ENCODE peak calls at places on chromosomes 4 and X, in ten cellular contexts. B is BJ, O is psoas muscle, I is ascending aorta, J is DMS153, D is left lung, V is neural progenitor cell, Q is NCI-H187 treated with DMSO at 0.1 percent for 48 hours, Z is kidney tubule cell, M is EL. R is an unnamed sample.
A peak's percentile ranks its signal among the peaks of the same experiment; 100 is the strongest.

GRCh38 chr4:99655315-99656081 is 2.1 kb downstream of the C4orf54 start:
- DNase-seq in B (peak; percentile 31), O (peak; percentile 83), I (peak; percentile 75), J (peak; percentile 15), D (peak; percentile 36), V (no peak), Q (no peak), Z (peak; percentile 61), M (peak; percentile 85), R (no peak)

GRCh38 chr4:152485726-152486276 is 50.1 kb downstream of the FBXW7 start:
- DNase-seq in B (peak; percentile 13), O (no peak), I (no peak), J (peak; percentile 57), D (no peak), V (no peak), Q (no peak), Z (peak; percentile 95), M (peak; percentile 79), R (no peak)

GRCh38 chr4:70778888-70779422 is 57.2 kb downstream of the RUFY3 start:
- DNase-seq in B (peak; percentile 8), O (no peak), I (no peak), J (peak; percentile 57), D (peak; percentile 46), V (no peak), Q (no peak), Z (no peak), M (no peak), R (no peak)

GRCh38 chrX:100410083-100410590 is at the start of gene PCDH19:
- DNase-seq in B (no peak), O (peak; percentile 70), I (no peak), J (no peak), D (peak; percentile 52), V (peak; percentile 89), Q (no peak), Z (peak; percentile 67), M (peak; percentile 14), R (peak; percentile 41)

GRCh38 chrX:25012793-25013592 is 2.8 kb downstream of the ARX start:
- DNase-seq in B (no peak), O (peak; percentile 74), I (no peak), J (no peak), D (no peak), V (peak; percentile 63), Q (no peak), Z (peak; percentile 16), M (no peak), R (no peak)

GRCh38 chr4:3193531-3194203 is 55.3 kb upstream of the MSANTD1 start:
- DNase-seq in B (no peak), O (no peak), I (no peak), J (no peak), D (no peak), V (no peak), Q (no peak), Z (peak; percentile 8), M (no peak), R (no peak)

GRCh38 chrX:128975716-128976115 is 547.6 kb downstream of the SMARCA1 start:
- DNase-seq in B (no peak), O (no peak), I (no peak), J (peak; percentile 52), D (no peak), V (peak; percentile 68), Q (no peak), Z (peak; percentile 46), M (no peak), R (no peak)

GRCh38 chr4:181854142-181854541 is 389.1 kb upstream of the TENM3 start:
- DNase-seq in B (no peak), O (no peak), I (no peak), J (no peak), D (no peak), V (no peak), Q (no peak), Z (peak; percentile 9), M (peak; percentile 16), R (no peak)

GRCh38 chr4:158128540-158128939 is 44.3 kb downstream of the GASK1B start:
- DNase-seq in B (no peak), O (no peak), I (no peak), J (no peak), D (no peak), V (peak; percentile 15), Q (no peak), Z (no peak), M (no peak), R (no peak)

GRCh38 chrX:39165185-39165584 is 363.9 kb downstream of the MID1IP1 start:
- DNase-seq in B (no peak), O (no peak), I (no peak), J (no peak), D (no peak), V (no peak), Q (no peak), Z (no peak), M (no peak), R (no peak)

GRCh38 chr4:80136238-80136637 is 61.1 kb upstream of the PRDM8 start:
- DNase-seq in B (no peak), O (no peak), I (no peak), J (no peak), D (no peak), V (no peak), Q (no peak), Z (no peak), M (no peak), R (no peak)

GRCh38 chr4:3305610-3306371 is 13.0 kb downstream of the RGS12 start:
- DNase-seq in B (no peak), O (no peak), I (peak; percentile 50), J (peak; percentile 86), D (no peak), V (peak; percentile 45), Q (no peak), Z (peak; percentile 47), M (peak; percentile 34), R (no peak)

GRCh38 chrX:121802881-121803412 is 755.5 kb downstream of the GLUD2 start:
- DNase-seq in B (no peak), O (no peak), I (no peak), J (peak; percentile 9), D (no peak), V (no peak), Q (no peak), Z (no peak), M (no peak), R (no peak)

GRCh38 chr4:182555997-182556418 is 312.8 kb downstream of the TENM3 start:
- DNase-seq in B (peak; percentile 47), O (no peak), I (no peak), J (peak; percentile 46), D (no peak), V (peak; percentile 75), Q (peak; percentile 39), Z (peak; percentile 78), M (peak; percentile 68), R (no peak)

GRCh38 chr4:66097271-66097670 is 427.0 kb upstream of the EPHA5 start:
- DNase-seq in B (no peak), O (no peak), I (no peak), J (peak; percentile 53), D (no peak), V (no peak), Q (no peak), Z (no peak), M (no peak), R (no peak)

GRCh38 chr4:118968813-118969212 is 80.2 kb downstream of the SYNPO2 start:
- DNase-seq in B (no peak), O (no peak), I (no peak), J (no peak), D (no peak), V (no peak), Q (no peak), Z (peak; percentile 5), M (no peak), R (no peak)

GRCh38 chr4:86338521-86338920 is 21.3 kb downstream of the MAPK10 start:
- DNase-seq in B (peak; percentile 18), O (no peak), I (no peak), J (no peak), D (no peak), V (no peak), Q (no peak), Z (no peak), M (peak; percentile 7), R (no peak)

GRCh38 chr4:165965503-165965902 is 92.5 kb downstream of the TLL1 start:
- DNase-seq in B (no peak), O (no peak), I (no peak), J (no peak), D (no peak), V (no peak), Q (no peak), Z (peak; percentile 53), M (peak; percentile 50), R (no peak)

GRCh38 chr4:70943115-70943514 is 40.9 kb downstream of the MOB1B start:
- DNase-seq in B (no peak), O (no peak), I (no peak), J (no peak), D (no peak), V (no peak), Q (no peak), Z (no peak), M (no peak), R (no peak)

GRCh38 chrX:54825716-54826428 is 18.3 kb downstream of the MAGED2 start:
- DNase-seq in B (no peak), O (no peak), I (no peak), J (no peak), D (no peak), V (no peak), Q (no peak), Z (peak; percentile 50), M (no peak), R (no peak)

GRCh38 chrX:22097295-22097694 is 65.2 kb downstream of the PHEX start:
- DNase-seq in B (no peak), O (no peak), I (no peak), J (peak; percentile 28), D (no peak), V (no peak), Q (no peak), Z (peak; percentile 48), M (peak; percentile 49), R (no peak)

GRCh38 chr4:7761720-7762119 is 177.9 kb downstream of the AFAP1 start:
- DNase-seq in B (no peak), O (peak; percentile 89), I (peak; percentile 90), J (no peak), D (peak; percentile 52), V (peak; percentile 83), Q (no peak), Z (peak; percentile 42), M (peak; percentile 21), R (peak; percentile 72)

GRCh38 chr4:142858965-142859364 is 12.9 kb upstream of the INPP4B start:
- DNase-seq in B (no peak), O (no peak), I (no peak), J (no peak), D (no peak), V (no peak), Q (no peak), Z (no peak), M (no peak), R (no peak)

GRCh38 chr4:85761803-85762202 is 286.9 kb downstream of the ARHGAP24 start:
- DNase-seq in B (no peak), O (peak; percentile 50), I (peak; percentile 81), J (no peak), D (peak; percentile 70), V (no peak), Q (no peak), Z (no peak), M (no peak), R (peak; percentile 33)

GRCh38 chr4:35358001-35358584 is 886.2 kb downstream of the ARAP2 start:
- DNase-seq in B (no peak), O (no peak), I (no peak), J (no peak), D (no peak), V (peak; percentile 4), Q (no peak), Z (peak; percentile 29), M (no peak), R (no peak)

GRCh38 chr4:94032754-94033153 is 174.9 kb upstream of the SMARCAD1 start:
- DNase-seq in B (no peak), O (no peak), I (no peak), J (no peak), D (no peak), V (peak; percentile 2), Q (no peak), Z (no peak), M (peak; percentile 4), R (no peak)

GRCh38 chr4:7187691-7188090 is 4.6 kb upstream of the SORCS2 start:
- DNase-seq in B (no peak), O (peak; percentile 15), I (no peak), J (no peak), D (peak; percentile 12), V (no peak), Q (no peak), Z (no peak), M (no peak), R (no peak)

GRCh38 chr4:124276461-124276860 is 436.1 kb downstream of the ANKRD50 start:
- DNase-seq in B (peak; percentile 27), O (no peak), I (no peak), J (no peak), D (no peak), V (no peak), Q (no peak), Z (no peak), M (peak; percentile 12), R (no peak)